ENCODE peak calls at places on chromosomes 12 and 14, in eight cellular contexts. P is mammary epithelial cell; W is GM20000; Q is activated naive CD4-positive, alpha-beta T cell; I is A673; D is stimulated activated naive CD4-positive, alpha-beta T cell; A is A549; S is activated B cell treated with CpG ODN at 0.5 μM for 24 hours. J is an unnamed sample.
A peak's percentile ranks its signal among the peaks of the same experiment; 100 is the strongest.

GRCh38 chr14:102922490-102923200 is at the start of gene AMN:
- DNase-seq in P (no peak), W (no peak), Q (no peak), I (no peak), D (no peak), A (peak; percentile 27), S (no peak), J (no peak)

GRCh38 chr14:99590746-99591555 is 13.1 kb downstream of the CCDC85C start:
- DNase-seq in P (no peak), W (no peak), Q (no peak), I (no peak), D (no peak), A (no peak), S (no peak), J (no peak)

GRCh38 chr12:92597997-92598396 is 104.8 kb upstream of the PLEKHG7 start:
- DNase-seq in P (peak; percentile 94), W (no peak), Q (no peak), I (no peak), D (no peak), A (peak; percentile 38), S (no peak), J (no peak)

GRCh38 chr12:91100901-91101300 is 10.4 kb downstream of the LUM start:
- DNase-seq in P (no peak), W (no peak), Q (no peak), I (no peak), D (no peak), A (no peak), S (no peak), J (no peak)

GRCh38 chr12:4881665-4882064 is 28.0 kb upstream of the KCNA1 start:
- DNase-seq in P (no peak), W (no peak), Q (no peak), I (no peak), D (no peak), A (no peak), S (no peak), J (no peak)

GRCh38 chr14:96066976-96067375 is 27.8 kb downstream of the C14orf132 start:
- DNase-seq in P (no peak), W (no peak), Q (no peak), I (no peak), D (no peak), A (no peak), S (no peak), J (no peak)

GRCh38 chr12:72234871-72235270 is 37.3 kb upstream of the TRHDE start:
- DNase-seq in P (no peak), W (no peak), Q (no peak), I (no peak), D (no peak), A (no peak), S (no peak), J (peak; percentile 18)

GRCh38 chr14:92759679-92760523 is 11.5 kb upstream of the LGMN start:
- DNase-seq in P (no peak), W (no peak), Q (no peak), I (no peak), D (no peak), A (no peak), S (no peak), J (peak; percentile 8)

GRCh38 chr12:96375173-96375572 is 25.1 kb downstream of the CDK17 start:
- DNase-seq in P (no peak), W (no peak), Q (no peak), I (no peak), D (no peak), A (no peak), S (no peak), J (no peak)

GRCh38 chr12:32754101-32754500 is 1.6 kb downstream of the YARS2 start:
- DNase-seq in P (peak; percentile 29), W (no peak), Q (no peak), I (no peak), D (no peak), A (no peak), S (no peak), J (no peak)

GRCh38 chr12:111953455-111953854 is 59.5 kb downstream of the TMEM116 start:
- DNase-seq in P (no peak), W (no peak), Q (no peak), I (no peak), D (no peak), A (no peak), S (no peak), J (no peak)

GRCh38 chr12:106360400-106360994 is 2.9 kb downstream of the POLR3B start:
- DNase-seq in P (no peak), W (no peak), Q (no peak), I (no peak), D (no peak), A (no peak), S (no peak), J (no peak)

GRCh38 chr14:61934385-61934784 is 172.2 kb downstream of the SNAPC1 start:
- DNase-seq in P (peak; percentile 93), W (no peak), Q (no peak), I (no peak), D (no peak), A (no peak), S (no peak), J (no peak)

GRCh38 chr12:52395761-52396434 is 10.2 kb downstream of the KRT82 start:
- DNase-seq in P (peak; percentile 57), W (no peak), Q (no peak), I (no peak), D (no peak), A (peak; percentile 55), S (no peak), J (peak; percentile 25)

GRCh38 chr12:46396826-46397225 is 24.3 kb upstream of the SLC38A2 start:
- DNase-seq in P (no peak), W (no peak), Q (no peak), I (no peak), D (no peak), A (no peak), S (no peak), J (no peak)

GRCh38 chr14:60266021-60266937 is 17.3 kb downstream of the PPM1A start:
- DNase-seq in P (peak; percentile 25), W (no peak), Q (no peak), I (peak; percentile 55), D (peak; percentile 7), A (no peak), S (no peak), J (peak; percentile 59)

GRCh38 chr14:101506921-101507300 is 54.4 kb upstream of the DIO3 start:
- DNase-seq in P (no peak), W (no peak), Q (no peak), I (no peak), D (no peak), A (no peak), S (no peak), J (no peak)

GRCh38 chr14:84927096-84927910 is 602.6 kb upstream of the FLRT2 start:
- DNase-seq in P (no peak), W (no peak), Q (no peak), I (no peak), D (no peak), A (no peak), S (no peak), J (peak; percentile 37)

GRCh38 chr12:82880442-82880901 is 193.8 kb downstream of the TMTC2 start:
- DNase-seq in P (no peak), W (no peak), Q (no peak), I (peak; percentile 14), D (no peak), A (no peak), S (no peak), J (peak; percentile 11)

GRCh38 chr12:47725091-47725772 is at the start of gene ENDOU:
- DNase-seq in P (no peak), W (no peak), Q (no peak), I (no peak), D (no peak), A (no peak), S (no peak), J (no peak)

GRCh38 chr14:103690332-103690731 is 24.9 kb downstream of the XRCC3 start:
- DNase-seq in P (no peak), W (no peak), Q (no peak), I (no peak), D (no peak), A (no peak), S (no peak), J (no peak)

GRCh38 chr14:69263364-69263763 is 3.4 kb downstream of the GALNT16 start:
- DNase-seq in P (peak; percentile 44), W (no peak), Q (no peak), I (peak; percentile 84), D (no peak), A (no peak), S (no peak), J (peak; percentile 59)

GRCh38 chr12:3436496-3437060 is 54.4 kb upstream of the PRMT8 start:
- DNase-seq in P (no peak), W (no peak), Q (no peak), I (no peak), D (no peak), A (no peak), S (no peak), J (peak; percentile 80)

GRCh38 chr14:24171422-24172260 is at the start of gene REC8:
- DNase-seq in P (no peak), W (peak; percentile 94), Q (peak; percentile 60), I (no peak), D (peak; percentile 77), A (no peak), S (peak; percentile 68), J (peak; percentile 99)

GRCh38 chr12:6554168-6554989 is 1.5 kb downstream of the IFFO1 start:
- DNase-seq in P (no peak), W (peak; percentile 91), Q (peak; percentile 32), I (peak; percentile 87), D (peak; percentile 58), A (peak; percentile 82), S (peak; percentile 61), J (peak; percentile 93)

GRCh38 chr12:58090685-58091084 is 149.3 kb downstream of the ATP23 start:
- DNase-seq in P (no peak), W (no peak), Q (no peak), I (no peak), D (no peak), A (no peak), S (no peak), J (no peak)

GRCh38 chr12:52137746-52138145 is 54.1 kb downstream of the KRT80 start:
- DNase-seq in P (no peak), W (no peak), Q (no peak), I (no peak), D (no peak), A (no peak), S (no peak), J (no peak)

GRCh38 chr14:73208390-73208789 is 28.9 kb upstream of the PAPLN start:
- DNase-seq in P (no peak), W (no peak), Q (no peak), I (no peak), D (no peak), A (no peak), S (no peak), J (no peak)

GRCh38 chr12:101642115-101643067 is 47.6 kb downstream of the MYBPC1 start:
- DNase-seq in P (no peak), W (no peak), Q (no peak), I (no peak), D (peak; percentile 17), A (peak; percentile 41), S (no peak), J (no peak)